ENCODE peak calls at places on chromosomes 12 and 14, in seven cellular contexts. L, H, T, W, Y, Q and J are unnamed samples.

GRCh38 chr12:67025543-67026114 is 243.5 kb upstream of the CAND1 start:
- DNase-seq in W (no peak), Q (peak), T (no peak), H (peak), L (no peak), Y (peak), J (no peak)

GRCh38 chr12:80101126-80101525 is 1.8 kb downstream of the OTOGL start:
- DNase-seq in H (no peak), Y (no peak), L (no peak), W (no peak), T (no peak), Q (no peak), J (no peak)

GRCh38 chr12:79690606-79691298 is at the start of gene PAWR:
- DNase-seq in H (peak), L (no peak), Y (peak), T (peak), W (peak), Q (peak), J (peak)

GRCh38 chr14:49977126-49977841 is 84.4 kb downstream of the ARF6 start:
- DNase-seq in H (no peak), Q (no peak), Y (no peak), T (no peak), W (no peak), L (no peak), J (no peak)

GRCh38 chr12:6688543-6688999 is 604 bp downstream of the ZNF384 start:
- DNase-seq in Q (no peak), L (no peak), T (peak), H (peak), Y (peak), W (peak), J (no peak)

GRCh38 chr12:122282066-122282465 is 15.8 kb upstream of the VPS33A start:
- DNase-seq in Q (peak), H (no peak), Y (no peak), L (no peak), T (peak), W (no peak), J (no peak)

GRCh38 chr12:132398386-132398991 is 69.1 kb upstream of the GALNT9 start:
- DNase-seq in Y (no peak), T (no peak), W (peak), H (no peak), L (no peak), Q (no peak), J (no peak)

GRCh38 chr12:66188584-66189475 is at the start of gene IRAK3:
- DNase-seq in Y (peak), H (peak), Q (peak), T (peak), L (peak), W (peak), J (no peak)

GRCh38 chr12:13165578-13166120 is 30.9 kb upstream of the EMP1 start:
- DNase-seq in Y (peak), H (peak), T (peak), Q (peak), W (peak), L (peak), J (peak)

GRCh38 chr12:2794261-2794735 is 472 bp upstream of the FKBP4 start:
- DNase-seq in Y (peak), W (peak), H (peak), L (no peak), T (no peak), Q (no peak), J (no peak)

GRCh38 chr12:85836716-85837100 is 499 bp upstream of the RASSF9 start:
- DNase-seq in T (no peak), W (peak), Y (no peak), H (no peak), Q (no peak), L (no peak), J (no peak)

GRCh38 chr14:39441805-39442204 is 9.6 kb upstream of the FBXO33 start:
- DNase-seq in Q (no peak), Y (no peak), L (no peak), W (no peak), H (no peak), T (no peak), J (no peak)

GRCh38 chr12:92312463-92312970 is 166.9 kb upstream of the BTG1 start:
- DNase-seq in Q (no peak), L (no peak), Y (no peak), H (no peak), W (no peak), T (no peak), J (no peak)

GRCh38 chr12:62604856-62605255 is 138.2 kb downstream of the MON2 start:
- DNase-seq in Y (no peak), W (no peak), Q (peak), H (no peak), T (peak), L (no peak), J (no peak)

GRCh38 chr12:111643428-111643826 is 42.3 kb downstream of the BRAP start:
- DNase-seq in T (peak), H (peak), W (no peak), Q (peak), Y (peak), L (no peak), J (peak)

GRCh38 chr14:54669759-54670630 is 103.1 kb downstream of the SAMD4A start:
- DNase-seq in L (no peak), T (peak), Y (peak), H (no peak), Q (peak), W (no peak), J (no peak)

GRCh38 chr12:118011377-118011776 is 5.1 kb upstream of the RFC5 start:
- DNase-seq in T (no peak), H (no peak), Y (no peak), L (no peak), W (no peak), Q (no peak), J (no peak)

GRCh38 chr14:33679461-33680225 is 271.2 kb downstream of the EGLN3 start:
- DNase-seq in Q (peak), L (no peak), W (no peak), T (peak), Y (no peak), H (no peak), J (no peak)

GRCh38 chr12:107131832-107132616 is 38.7 kb upstream of the CRY1 start:
- DNase-seq in Q (peak), W (no peak), H (peak), Y (peak), L (no peak), T (peak), J (peak)

DNA sequence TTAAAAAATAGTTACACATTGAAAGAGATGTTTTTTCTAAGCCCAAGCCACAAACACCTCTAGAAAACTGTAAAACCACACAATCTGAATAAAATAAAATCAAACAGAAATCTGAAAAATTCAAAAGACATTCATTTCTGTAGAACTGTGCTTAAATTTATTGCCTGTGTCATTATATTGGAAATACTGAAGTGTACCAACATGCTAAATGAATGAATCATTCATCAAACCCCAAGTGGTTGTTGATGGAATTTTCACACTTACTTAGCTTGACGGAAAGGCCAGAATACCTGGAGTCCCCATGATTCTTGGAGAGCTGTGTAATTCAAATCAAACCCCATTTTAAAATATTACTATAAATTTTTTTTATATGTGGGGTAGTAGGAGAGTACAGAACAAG is 2.7 kb downstream of the KITLG start:
- DNase-seq in Q (no peak), Y (no peak), T (no peak), L (no peak), W (no peak), H (no peak), J (no peak)
- TF ChIP-seq CTCF in Q (peak), Y (no peak), T (no peak), L (no peak), W (peak), H (no peak), J (no peak)

GRCh38 chr14:94000267-94000666 is 3.2 kb downstream of the CCDC197 start:
- DNase-seq in H (no peak), Y (no peak), Q (no peak), T (no peak), L (no peak), W (no peak), J (no peak)

GRCh38 chr14:94000986-94001385 is 3.9 kb downstream of the CCDC197 start:
- DNase-seq in L (no peak), H (no peak), Q (no peak), W (no peak), Y (no peak), T (no peak), J (no peak)

GRCh38 chr14:93997933-93998870 is 1.1 kb downstream of the CCDC197 start:
- DNase-seq in Q (no peak), H (no peak), Y (peak), W (no peak), L (no peak), T (no peak), J (no peak)

GRCh38 chr14:93998871-93999403 is 1.8 kb downstream of the CCDC197 start:
- DNase-seq in H (no peak), Q (no peak), Y (no peak), W (no peak), L (no peak), T (no peak), J (no peak)

DNA sequence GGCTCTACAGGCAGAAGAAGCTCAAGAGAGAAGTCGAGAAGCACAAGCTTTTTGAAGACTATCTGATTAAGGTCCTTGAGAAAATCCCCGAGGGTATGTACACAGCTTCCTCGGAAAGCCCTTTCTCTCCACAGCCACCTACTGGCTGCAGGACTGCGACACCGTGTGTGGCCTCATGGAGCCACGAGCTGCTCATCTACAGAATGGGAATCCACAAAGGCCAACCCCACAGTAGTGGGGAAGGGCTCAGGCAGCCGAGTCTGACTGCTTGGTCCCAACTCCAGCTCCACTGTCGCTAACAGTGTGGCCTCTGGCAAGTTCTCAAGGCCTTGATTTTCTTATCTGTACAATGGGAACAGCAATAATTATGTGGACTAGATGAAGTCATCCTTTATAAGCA is 2.5 kb downstream of the CCDC197 start:
- DNase-seq in H (no peak), Q (no peak), T (no peak), W (no peak), L (no peak), Y (no peak), J (no peak)
- TF ChIP-seq CTCF in H (no peak), Q (no peak), T (no peak), W (no peak), L (no peak), Y (no peak), J (no peak)

DNA sequence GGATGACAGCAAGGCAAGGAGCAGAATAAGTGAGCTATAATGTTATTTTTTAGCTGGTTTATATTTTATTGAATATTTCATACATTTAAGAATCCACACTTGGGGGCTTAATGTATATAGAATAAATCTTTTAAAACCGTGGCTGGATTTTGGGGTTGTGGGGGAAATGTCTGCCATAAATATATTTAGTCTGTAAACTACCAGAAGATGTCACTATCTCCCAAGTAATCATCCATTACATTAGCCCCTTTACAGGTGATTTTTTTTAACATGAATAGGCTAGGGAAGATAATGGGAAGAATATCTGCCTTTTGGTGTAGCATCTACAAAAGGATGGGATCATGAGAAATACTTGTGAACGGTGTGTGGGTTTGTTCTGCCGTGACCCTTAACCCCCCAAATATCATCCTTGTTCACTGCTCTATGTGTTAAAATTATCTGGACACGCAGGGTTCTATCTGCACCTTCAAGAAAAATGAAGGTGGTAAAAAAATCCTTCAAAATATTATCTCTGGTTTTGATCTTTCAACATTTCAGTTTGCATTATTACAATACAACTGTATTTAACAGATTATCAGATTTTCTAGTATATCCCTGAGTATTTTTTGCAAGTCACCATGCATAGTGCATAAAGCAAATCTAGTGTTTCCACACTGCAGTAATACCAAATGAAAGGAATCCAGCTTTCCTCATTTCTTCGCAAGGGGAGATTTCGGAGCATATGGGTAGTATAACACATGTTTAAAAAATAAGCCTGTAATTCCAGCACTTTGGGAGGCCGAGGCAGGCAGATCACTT is 8.0 kb upstream of the SLC17A8 start:
- DNase-seq in Q (peak), L (no peak), Y (peak), H (no peak), W (no peak), T (peak), J (no peak)
- TF ChIP-seq CTCF in Q (peak), L (no peak), Y (peak), H (peak), W (peak), T (peak), J (peak)

DNA sequence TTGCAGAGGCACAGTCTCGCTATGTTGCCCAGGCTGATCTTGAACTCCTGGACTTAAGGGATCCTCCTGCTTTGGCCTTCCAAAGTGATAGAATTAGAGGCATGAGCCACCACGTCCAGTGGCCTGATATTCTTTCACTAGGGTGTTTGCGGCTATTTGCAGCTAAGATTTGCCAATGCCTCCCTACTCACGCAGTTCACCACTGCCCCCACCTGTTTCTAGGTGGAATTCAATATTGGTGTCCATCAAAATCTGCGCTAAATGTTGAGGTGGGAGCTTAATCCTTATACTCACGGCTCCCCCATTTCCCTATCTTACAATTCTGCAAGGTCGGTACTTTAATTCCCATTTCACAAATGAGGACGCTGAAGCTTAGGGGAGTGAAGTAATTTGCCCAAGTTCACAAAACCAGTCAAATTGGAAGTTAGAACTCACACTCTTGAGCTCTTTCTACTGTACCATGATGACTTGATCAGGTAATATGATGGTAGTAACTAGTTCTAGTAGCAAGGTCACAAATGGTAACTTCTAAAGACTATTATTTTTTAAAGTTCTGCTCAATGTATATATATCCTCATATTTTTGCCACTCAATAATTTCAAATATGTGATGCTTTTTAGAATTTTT is 22.1 kb upstream of the LRRC9 start:
- DNase-seq in W (no peak), L (no peak), Q (peak), T (no peak), H (peak), Y (peak), J (peak)
- TF ChIP-seq CTCF in W (peak), L (peak), Q (peak), T (peak), H (peak), Y (peak), J (peak)

GRCh38 chr12:46661161-46661845 is 164.5 kb downstream of the SLC38A4 start:
- DNase-seq in L (no peak), Q (peak), W (no peak), H (peak), Y (peak), T (peak), J (peak)
- TF ChIP-seq CTCF in L (peak), Q (peak), W (peak), H (peak), Y (peak), T (peak), J (peak)

GRCh38 chr12:27592548-27592947 is 68.5 kb downstream of the PPFIBP1 start:
- DNase-seq in Q (peak), L (no peak), W (no peak), Y (peak), T (peak), H (no peak), J (no peak)
- TF ChIP-seq CTCF in Q (no peak), L (no peak), W (no peak), Y (no peak), T (no peak), H (no peak), J (no peak)